ENCODE peak calls at places on chromosomes 6 and 20, in ten cellular contexts. L is choroid plexus epithelial cell; Z is MM.1S; C is heart left ventricle; Q is cortex of kidney; J is activated CD4-positive, alpha-beta T cell treated with anti-CD3 and anti-CD28 coated beads, Interleukin-2, amount 50 U/mL, for 24 hours; D is left ventricle myocardium inferior; I is left colon; G is spleen; K is pancreas. P is an unnamed sample.

GRCh38 chr6:46453756-46454316 is 37.4 kb downstream of the RCAN2 start:
- DNase-seq in L (no peak), Z (no peak), C (no peak), Q (no peak), J (no peak), D (no peak), I (no peak), G (no peak), K (no peak), P (no peak)

GRCh38 chr20:36493013-36493800 is 48.1 kb upstream of the MYL9 start:
- DNase-seq in L (no peak), Z (no peak), C (no peak), Q (no peak), J (no peak), D (no peak), I (no peak), G (no peak), K (no peak), P (no peak)

GRCh38 chr6:45479834-45480696 is 102.3 kb upstream of the SUPT3H start:
- DNase-seq in L (peak; percentile 97), Z (no peak), C (no peak), Q (no peak), J (no peak), D (no peak), I (no peak), G (no peak), K (no peak), P (no peak)

GRCh38 chr20:49916146-49917002 is 1.0 kb upstream of the SPATA2 start:
- DNase-seq in L (peak; percentile 24), Z (peak; percentile 37), C (no peak), Q (no peak), J (no peak), D (no peak), I (peak; percentile 82), G (no peak), K (peak; percentile 76), P (no peak)

GRCh38 chr6:107128175-107128574 is 12.9 kb upstream of the BEND3 start:
- DNase-seq in L (peak; percentile 74), Z (no peak), C (no peak), Q (no peak), J (no peak), D (no peak), I (no peak), G (no peak), K (no peak), P (no peak)

GRCh38 chr6:157613011-157613522 is 210.0 kb upstream of the SNX9 start:
- DNase-seq in L (peak; percentile 77), Z (no peak), C (no peak), Q (no peak), J (no peak), D (no peak), I (no peak), G (no peak), K (no peak), P (no peak)

GRCh38 chr6:121335111-121336008 is 1.1 kb upstream of the TBC1D32 start:
- DNase-seq in L (no peak), Z (no peak), C (no peak), Q (no peak), J (no peak), D (no peak), I (no peak), G (no peak), K (no peak), P (no peak)

GRCh38 chr6:6885521-6886088 is 222.2 kb upstream of the RREB1 start:
- DNase-seq in L (peak; percentile 16), Z (no peak), C (peak; percentile 54), Q (no peak), J (no peak), D (peak; percentile 47), I (peak; percentile 53), G (peak; percentile 91), K (no peak), P (no peak)

GRCh38 chr20:38123021-38123587 is 42.0 kb downstream of the TGM2 start:
- DNase-seq in L (peak; percentile 78), Z (no peak), C (peak; percentile 2), Q (no peak), J (no peak), D (no peak), I (no peak), G (peak; percentile 10), K (no peak), P (no peak)

GRCh38 chr20:50713677-50714101 is 17.7 kb upstream of the PARD6B start:
- DNase-seq in L (peak; percentile 85), Z (no peak), C (peak; percentile 22), Q (no peak), J (no peak), D (no peak), I (no peak), G (no peak), K (peak; percentile 32), P (no peak)

GRCh38 chr6:138161434-138162103 is at the start of gene ARFGEF3:
- DNase-seq in L (no peak), Z (peak; percentile 78), C (peak; percentile 63), Q (no peak), J (peak; percentile 37), D (peak; percentile 34), I (peak; percentile 47), G (peak; percentile 82), K (peak; percentile 76), P (peak; percentile 29)

GRCh38 chr20:38152175-38153010 is 12.7 kb downstream of the TGM2 start:
- DNase-seq in L (peak; percentile 82), Z (no peak), C (peak; percentile 88), Q (no peak), J (no peak), D (peak; percentile 84), I (peak; percentile 88), G (peak; percentile 91), K (peak; percentile 62), P (peak; percentile 42)

P was measured in activated T-helper 1 cell treated with anti-CD3 and anti-CD28 coated beads, Interleukin-12 subunit alpha, Interleukin-12 subunit beta, Interleukin-2, Interleukin-4 antibody, amounts not matched to agents 30 ng/mL and 10 ng/mL and 1 ng/mL, durations not matched to agents 14 hours and 24 hours and 36 hours.